ENCODE peak calls at places on chromosomes 1 and 21, in six cellular contexts. D is fibroblast of mammary gland, S is C1 segment of cervical spinal cord, B is endothelial cell, L is sciatic nerve, V is T1000. I is an unnamed sample.

GRCh38 chr1:46399307-46399706 is 5.2 kb downstream of the FAAH start:
- DNase-seq in D (no peak), S (no peak), B (no peak), L (no peak), V (no peak), I (no peak)

GRCh38 chr1:226223157-226223785 is at the start of gene MIXL1:
- DNase-seq in D (no peak), S (no peak), B (peak), L (no peak), V (no peak), I (no peak)

GRCh38 chr1:94228640-94229375 is 8.6 kb downstream of the ARHGAP29 start:
- DNase-seq in D (peak), S (no peak), B (no peak), L (no peak), V (no peak), I (no peak)

GRCh38 chr1:227944066-227944930 is 3.4 kb downstream of the WNT9A start:
- DNase-seq in D (peak), S (no peak), B (no peak), L (peak), V (no peak), I (no peak)

GRCh38 chr1:1876335-1876935 is 14.5 kb downstream of the GNB1 start:
- DNase-seq in D (no peak), S (no peak), B (no peak), L (no peak), V (no peak), I (no peak)

GRCh38 chr1:157194739-157195520 is 56.7 kb upstream of the ETV3 start:
- DNase-seq in D (no peak), S (no peak), B (no peak), L (no peak), V (no peak), I (no peak)

GRCh38 chr1:241396747-241397691 is 40.0 kb upstream of the RGS7 start:
- DNase-seq in D (no peak), S (no peak), B (no peak), L (no peak), V (no peak), I (no peak)

GRCh38 chr1:234875328-234875952 is 253.2 kb downstream of the TOMM20 start:
- DNase-seq in D (no peak), S (no peak), B (no peak), L (no peak), V (no peak), I (no peak)

GRCh38 chr1:188225975-188226374 is 1397.2 kb downstream of the PLA2G4A start:
- DNase-seq in D (no peak), S (no peak), B (no peak), L (no peak), V (no peak), I (no peak)

GRCh38 chr1:154420172-154420571 is 15.0 kb downstream of the IL6R start:
- DNase-seq in D (peak), S (peak), B (no peak), L (peak), V (peak), I (no peak)

GRCh38 chr1:109091196-109092193 is 931 bp downstream of the TMEM167B start:
- DNase-seq in D (peak), S (no peak), B (no peak), L (no peak), V (no peak), I (no peak)

GRCh38 chr1:47776554-47777156 is 220.5 kb downstream of the TRABD2B start:
- DNase-seq in D (no peak), S (no peak), B (peak), L (no peak), V (no peak), I (no peak)

GRCh38 chr1:152442765-152443164 is 28.7 kb upstream of the CRNN start:
- DNase-seq in D (peak), S (no peak), B (no peak), L (no peak), V (no peak), I (no peak)

GRCh38 chr1:156821801-156822200 is 5.2 kb upstream of the SH2D2A start:
- DNase-seq in D (peak), S (no peak), B (no peak), L (no peak), V (no peak), I (no peak)

GRCh38 chr1:200336901-200337391 is 72.9 kb downstream of the ZNF281 start:
- DNase-seq in D (no peak), S (no peak), B (no peak), L (no peak), V (no peak), I (no peak)

GRCh38 chr1:201461193-201461657 is 7.8 kb downstream of the PHLDA3 start:
- DNase-seq in D (peak), S (no peak), B (no peak), L (no peak), V (peak), I (no peak)

GRCh38 chr1:208682664-208683013 is 438.5 kb upstream of the PLXNA2 start:
- DNase-seq in D (no peak), S (no peak), B (no peak), L (no peak), V (no peak), I (no peak)

GRCh38 chr1:8423134-8423701 is 105.3 kb downstream of the SLC45A1 start:
- DNase-seq in D (no peak), S (peak), B (peak), L (peak), V (no peak), I (peak)

GRCh38 chr1:203768158-203768725 is 3.3 kb downstream of the LAX1 start:
- DNase-seq in D (no peak), S (no peak), B (no peak), L (no peak), V (no peak), I (no peak)

GRCh38 chr1:164101802-164102201 is 457.2 kb upstream of the PBX1 start:
- DNase-seq in D (no peak), S (no peak), B (no peak), L (no peak), V (no peak), I (no peak)

GRCh38 chr21:33865996-33866575 is 49.5 kb downstream of the ATP5PO start:
- DNase-seq in D (no peak), S (no peak), B (no peak), L (no peak), V (no peak), I (no peak)

GRCh38 chr1:152078831-152079549 is 9.9 kb downstream of the TCHHL1 start:
- DNase-seq in D (no peak), S (no peak), B (no peak), L (no peak), V (no peak), I (no peak)

GRCh38 chr1:233959971-233960710 is 55.7 kb downstream of the SLC35F3 start:
- DNase-seq in D (no peak), S (no peak), B (no peak), L (no peak), V (no peak), I (no peak)

GRCh38 chr1:233368106-233368783 is 40.7 kb downstream of the MAP3K21 start:
- DNase-seq in D (peak), S (no peak), B (no peak), L (no peak), V (no peak), I (no peak)

GRCh38 chr1:175504875-175505555 is 238.4 kb downstream of the TNR start:
- DNase-seq in D (no peak), S (no peak), B (no peak), L (no peak), V (no peak), I (no peak)

GRCh38 chr1:213061263-213061662 is 10.2 kb downstream of the RPS6KC1 start:
- DNase-seq in D (no peak), S (no peak), B (no peak), L (no peak), V (no peak), I (no peak)

GRCh38 chr21:28822882-28823335 is 169.8 kb downstream of the LTN1 start:
- DNase-seq in D (peak), S (no peak), B (no peak), L (no peak), V (no peak), I (no peak)

GRCh38 chr1:153752072-153752471 is 23.1 kb upstream of the SLC27A3 start:
- DNase-seq in D (peak), S (no peak), B (no peak), L (no peak), V (no peak), I (no peak)

GRCh38 chr21:43954042-43954441 is 58.1 kb upstream of the TRAPPC10 start:
- DNase-seq in D (no peak), S (no peak), B (no peak), L (no peak), V (no peak), I (no peak)

GRCh38 chr1:189021577-189021976 is 1456.1 kb downstream of the BRINP3 start:
- DNase-seq in D (no peak), S (no peak), B (no peak), L (no peak), V (no peak), I (no peak)

GRCh38 chr1:88698140-88698539 is 14.1 kb downstream of the PKN2 start:
- DNase-seq in D (peak), S (no peak), B (no peak), L (no peak), V (no peak), I (no peak)

GRCh38 chr1:81478217-81478616 is 322.5 kb upstream of the ADGRL2 start:
- DNase-seq in D (no peak), S (no peak), B (no peak), L (no peak), V (no peak), I (no peak)

GRCh38 chr1:50605186-50605875 is 182.1 kb upstream of the DMRTA2 start:
- DNase-seq in D (peak), S (no peak), B (peak), L (no peak), V (no peak), I (no peak)

GRCh38 chr1:11842154-11843041 is 5.2 kb downstream of the NPPA start:
- DNase-seq in D (no peak), S (peak), B (no peak), L (no peak), V (no peak), I (no peak)

GRCh38 chr1:155069551-155070391 is 6.2 kb downstream of the EFNA4 start:
- DNase-seq in D (no peak), S (no peak), B (no peak), L (no peak), V (no peak), I (no peak)

GRCh38 chr1:27966402-27967105 is 6.8 kb downstream of the XKR8 start:
- DNase-seq in D (no peak), S (no peak), B (no peak), L (no peak), V (no peak), I (no peak)

GRCh38 chr1:179447489-179447888 is 81.7 kb downstream of the AXDND1 start:
- DNase-seq in D (peak), S (no peak), B (peak), L (no peak), V (no peak), I (no peak)

I was measured in activated gamma-delta T cell.